ENCODE peak calls at places on chromosomes 11 and 22, in ten cellular contexts. I is heart right ventricle, O is left ventricle myocardium inferior, D is neuronal stem cell, R is GM10248, Q is body of pancreas, H is T-helper 2 cell, W is ureter, X is putamen, B is Peyer's patch. G is an unnamed sample.

GRCh38 chr11:128484172-128484571 is 103.2 kb downstream of the ETS1 start:
- DNase-seq in I (no peak), O (no peak), D (no peak), R (no peak), Q (peak; percentile 43), H (no peak), W (no peak), X (no peak), B (no peak), G (no peak)

GRCh38 chr11:10373340-10373739 is 68.5 kb downstream of the ADM start:
- DNase-seq in I (no peak), O (no peak), D (no peak), R (no peak), Q (no peak), H (no peak), W (no peak), X (no peak), B (no peak), G (no peak)

GRCh38 chr11:129258205-129258604 is 66.1 kb upstream of the ARHGAP32 start:
- DNase-seq in I (no peak), O (no peak), D (no peak), R (no peak), Q (no peak), H (no peak), W (no peak), X (no peak), B (no peak), G (no peak)

GRCh38 chr11:17747131-17747955 is 12.8 kb downstream of the KCNC1 start:
- DNase-seq in I (no peak), O (no peak), D (no peak), R (no peak), Q (no peak), H (no peak), W (no peak), X (no peak), B (peak; percentile 21), G (no peak)

GRCh38 chr11:120748485-120748814 is 236.9 kb downstream of the GRIK4 start:
- DNase-seq in I (no peak), O (no peak), D (no peak), R (no peak), Q (no peak), H (no peak), W (no peak), X (no peak), B (no peak), G (no peak)

GRCh38 chr11:3014943-3015342 is 22.8 kb upstream of the NAP1L4 start:
- DNase-seq in I (no peak), O (no peak), D (no peak), R (no peak), Q (no peak), H (no peak), W (no peak), X (no peak), B (no peak), G (no peak)

GRCh38 chr22:39123811-39124668 is 27.0 kb downstream of the APOBEC3H start:
- DNase-seq in I (no peak), O (no peak), D (no peak), R (peak; percentile 25), Q (no peak), H (no peak), W (no peak), X (no peak), B (no peak), G (peak; percentile 32)

GRCh38 chr11:102390667-102391449 is 43.8 kb downstream of the BIRC2 start:
- DNase-seq in I (peak; percentile 44), O (peak; percentile 43), D (peak; percentile 44), R (peak; percentile 63), Q (peak; percentile 74), H (peak; percentile 36), W (peak; percentile 72), X (peak; percentile 77), B (peak; percentile 63), G (peak; percentile 68)

GRCh38 chr11:8732748-8733241 is 50.2 kb downstream of the RPL27A start:
- DNase-seq in I (peak; percentile 75), O (peak; percentile 76), D (no peak), R (no peak), Q (peak; percentile 79), H (no peak), W (peak; percentile 67), X (no peak), B (no peak), G (no peak)

GRCh38 chr11:79437981-79438630 is 2.7 kb downstream of the TENM4 start:
- DNase-seq in I (no peak), O (no peak), D (no peak), R (peak; percentile 22), Q (no peak), H (no peak), W (no peak), X (no peak), B (no peak), G (peak; percentile 35)

GRCh38 chr11:102989379-102990047 is 34.0 kb upstream of the MMP13 start:
- DNase-seq in I (no peak), O (no peak), D (no peak), R (no peak), Q (no peak), H (no peak), W (no peak), X (no peak), B (no peak), G (no peak)

GRCh38 chr11:117959438-117960149 is 26.6 kb upstream of the IL10RA start:
- DNase-seq in I (no peak), O (no peak), D (no peak), R (no peak), Q (no peak), H (no peak), W (no peak), X (no peak), B (no peak), G (peak; percentile 11)